ENCODE peak calls at places on chromosomes 12 and 14, in four cellular contexts. P is HCT116, Q is HepG2, I is H1. Z is an unnamed sample.

GRCh38 chr12:86117711-86118110 is 138.5 kb downstream of the MGAT4C start:
- DNase-seq in P (no peak), Q (no peak), I (no peak), Z (no peak)

GRCh38 chr14:50233335-50234250 is 2.2 kb upstream of the SOS2 start:
- DNase-seq in P (no peak), Q (peak), I (no peak), Z (peak)

GRCh38 chr14:104895786-104896642 is 28.7 kb upstream of the PLD4 start:
- DNase-seq in P (no peak), Q (no peak), I (peak), Z (no peak)

GRCh38 chr14:40410708-40411107 is 978.5 kb upstream of the FBXO33 start:
- DNase-seq in P (no peak), Q (no peak), I (no peak), Z (no peak)

GRCh38 chr14:61188936-61189808 is 92.0 kb downstream of the TMEM30B start:
- DNase-seq in P (no peak), Q (peak), I (peak), Z (peak)

GRCh38 chr14:100067971-100068959 is 3.0 kb downstream of the EVL start:
- DNase-seq in P (peak), Q (no peak), I (peak), Z (no peak)

GRCh38 chr12:4172999-4173398 is 100.6 kb upstream of the CCND2 start:
- DNase-seq in P (no peak), Q (no peak), I (peak), Z (no peak)

GRCh38 chr14:49975799-49976198 is 82.9 kb downstream of the ARF6 start:
- DNase-seq in P (peak), Q (no peak), I (no peak), Z (no peak)

GRCh38 chr12:12890492-12890814 is 909 bp upstream of the GPRC5A start:
- DNase-seq in P (no peak), Q (no peak), I (no peak), Z (no peak)

GRCh38 chr12:118371354-118372282 is 1.1 kb downstream of the TAOK3 start:
- DNase-seq in P (no peak), Q (no peak), I (peak), Z (no peak)

GRCh38 chr12:49369723-49370145 is 2.5 kb downstream of the SPATS2 start:
- DNase-seq in P (no peak), Q (peak), I (no peak), Z (peak)

GRCh38 chr14:95218006-95218405 is 60.7 kb upstream of the DICER1 start:
- DNase-seq in P (no peak), Q (no peak), I (no peak), Z (no peak)

GRCh38 chr14:30573203-30573814 is 14.4 kb downstream of the G2E3 start:
- DNase-seq in P (no peak), Q (no peak), I (no peak), Z (no peak)

GRCh38 chr12:22617630-22618029 is 7.3 kb upstream of the ETNK1 start:
- DNase-seq in P (no peak), Q (no peak), I (no peak), Z (no peak)

GRCh38 chr14:105326891-105327694 is 12.5 kb downstream of the PACS2 start:
- DNase-seq in P (no peak), Q (no peak), I (peak), Z (no peak)

GRCh38 chr14:68664225-68664681 is 128.6 kb downstream of the ZFP36L1 start:
- DNase-seq in P (no peak), Q (no peak), I (peak), Z (no peak)

GRCh38 chr12:25184132-25184531 is 10.8 kb downstream of the DNAI7 start:
- DNase-seq in P (no peak), Q (no peak), I (no peak), Z (no peak)

GRCh38 chr14:102221026-102221425 is 81.3 kb downstream of the WDR20 start:
- DNase-seq in P (no peak), Q (no peak), I (peak), Z (no peak)

GRCh38 chr12:1107669-1108068 is 116.6 kb downstream of the ERC1 start:
- DNase-seq in P (no peak), Q (no peak), I (no peak), Z (no peak)

GRCh38 chr12:125092108-125092871 is 27.1 kb downstream of the AACS start:
- DNase-seq in P (no peak), Q (no peak), I (no peak), Z (no peak)

GRCh38 chr14:22598896-22599244 is 770 bp downstream of the ABHD4 start:
- DNase-seq in P (peak), Q (peak), I (no peak), Z (peak)

GRCh38 chr14:33120966-33121365 is 182.3 kb downstream of the NPAS3 start:
- DNase-seq in P (no peak), Q (no peak), I (no peak), Z (no peak)

GRCh38 chr14:106209745-106210144 is 683.4 kb downstream of the TMEM121 start:
- DNase-seq in P (no peak), Q (no peak), I (no peak), Z (peak)

GRCh38 chr14:68131907-68132306 is 312.3 kb downstream of the RAD51B start:
- DNase-seq in P (no peak), Q (no peak), I (no peak), Z (no peak)

GRCh38 chr12:105357162-105357691 is 26.7 kb downstream of the C12orf75 start:
- DNase-seq in P (no peak), Q (no peak), I (no peak), Z (no peak)

GRCh38 chr12:96171905-96172304 is 22.3 kb upstream of the ELK3 start:
- DNase-seq in P (no peak), Q (no peak), I (no peak), Z (no peak)

GRCh38 chr12:96172981-96173380 is 21.2 kb upstream of the ELK3 start:
- DNase-seq in P (no peak), Q (no peak), I (no peak), Z (no peak)

GRCh38 chr12:96176575-96176974 is 17.6 kb upstream of the ELK3 start:
- DNase-seq in P (no peak), Q (no peak), I (no peak), Z (no peak)

DNA sequence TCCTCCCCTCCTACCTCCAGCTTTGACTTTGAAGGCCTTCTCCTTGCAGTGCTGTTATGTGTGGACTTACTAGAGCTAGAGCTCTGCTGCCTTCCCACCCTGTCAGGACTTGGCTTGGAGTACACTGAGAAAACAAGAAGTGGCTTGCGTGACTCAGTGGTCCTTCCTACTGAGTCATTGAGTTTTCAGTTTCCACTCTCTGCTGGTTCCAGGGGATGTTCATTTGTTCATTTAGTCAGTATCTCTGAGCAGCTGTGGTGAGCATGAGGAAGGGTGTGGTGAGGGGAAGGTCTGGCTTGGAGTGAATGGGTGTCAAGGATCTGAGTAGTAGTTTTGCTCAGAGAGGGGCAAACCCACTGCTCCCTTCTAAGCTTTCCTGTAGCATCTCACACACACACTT is 17.2 kb upstream of the ELK3 start:
- DNase-seq in P (no peak), Q (no peak), I (no peak), Z (no peak)
- TF ChIP-seq JUND in P (no peak), Q (no peak), I (no peak), Z (no peak)

GRCh38 chr14:53062856-53063255 is 90.3 kb downstream of the DDHD1 start:
- DNase-seq in P (no peak), Q (no peak), I (no peak), Z (no peak)
- TF ChIP-seq JUND in P (no peak), Q (no peak), I (no peak), Z (no peak)

GRCh38 chr14:51251486-51251885 is 11.4 kb downstream of the TMX1 start:
- DNase-seq in P (no peak), Q (no peak), I (no peak), Z (no peak)

GRCh38 chr14:51244591-51244990 is 4.5 kb downstream of the TMX1 start:
- DNase-seq in P (no peak), Q (no peak), I (no peak), Z (no peak)

GRCh38 chr14:51242545-51243490 is 2.8 kb downstream of the TMX1 start:
- DNase-seq in P (no peak), Q (no peak), I (no peak), Z (no peak)

GRCh38 chr14:51246032-51246431 is 6.0 kb downstream of the TMX1 start:
- DNase-seq in P (no peak), Q (no peak), I (no peak), Z (no peak)

GRCh38 chr14:51248041-51248987 is 8.3 kb downstream of the TMX1 start:
- DNase-seq in P (no peak), Q (no peak), I (no peak), Z (no peak)
- TF ChIP-seq JUND in P (no peak), Q (no peak), I (no peak), Z (no peak)

DNA sequence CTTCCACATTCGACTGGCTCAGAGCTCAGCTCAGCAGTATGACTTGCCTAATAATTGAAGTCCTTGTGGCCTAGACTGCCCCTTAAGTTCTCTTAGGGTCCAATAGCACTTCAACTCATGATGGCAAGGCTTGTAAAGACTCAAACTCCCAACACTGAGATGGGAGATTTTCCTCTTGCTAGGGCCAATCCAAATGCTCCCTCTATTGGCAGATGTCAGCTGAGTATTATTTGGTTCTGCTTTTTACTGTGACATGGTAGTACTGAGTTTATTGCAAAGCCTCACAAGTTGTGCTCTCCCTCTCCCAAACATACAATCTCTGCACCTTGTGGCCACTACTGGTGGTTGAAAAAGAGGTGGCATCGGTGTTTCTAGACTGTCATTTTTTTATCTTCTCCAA is 164.2 kb downstream of the ALG10 start:
- DNase-seq in P (no peak), Q (no peak), I (no peak), Z (peak)
- TF ChIP-seq JUND in P (no peak), Q (no peak), I (no peak), Z (no peak)

Z was measured in T47D.